ENCODE peak calls at places on chromosomes 5 and 9, in four cellular contexts. S is AG10803, U is Peyer's patch, C is WTC11. M is an unnamed sample.

GRCh38 chr5:122751293-122751753 is 23.6 kb upstream of the SNX2 start:
- DNase-seq in S (peak; percentile 18), C (peak; percentile 28), U (no peak), M (no peak)

GRCh38 chr5:53355316-53355715 is 125.1 kb upstream of the FST start:
- DNase-seq in S (no peak), U (no peak), C (no peak), M (no peak)

GRCh38 chr5:63803165-63803564 is 159.1 kb downstream of the HTR1A start:
- DNase-seq in C (no peak), U (no peak), S (no peak), M (no peak)

GRCh38 chr9:122040573-122041242 is 52.4 kb downstream of the TTLL11 start:
- DNase-seq in S (no peak), C (no peak), U (no peak), M (no peak)

GRCh38 chr5:83785176-83785668 is 64.6 kb upstream of the HAPLN1 start:
- DNase-seq in C (no peak), S (no peak), U (no peak), M (no peak)

GRCh38 chr5:176463113-176463764 is 15.1 kb downstream of the FAF2 start:
- DNase-seq in U (no peak), S (no peak), C (no peak), M (no peak)

GRCh38 chr5:73412597-73412988 is 36.0 kb downstream of the FOXD1 start:
- DNase-seq in C (no peak), U (no peak), S (peak; percentile 51), M (no peak)

GRCh38 chr5:93062548-93062947 is 518.5 kb downstream of the NR2F1-AS1 start:
- DNase-seq in C (no peak), U (no peak), S (no peak), M (no peak)

GRCh38 chr9:13898957-13899356 is 415.0 kb downstream of the NFIB start:
- DNase-seq in C (no peak), S (no peak), U (no peak), M (no peak)

GRCh38 chr5:168227001-168227400 is 64.4 kb upstream of the WWC1 start:
- DNase-seq in S (no peak), U (no peak), C (no peak), M (no peak)

GRCh38 chr9:95508242-95508967 is 8.4 kb downstream of the PTCH1 start:
- DNase-seq in S (peak; percentile 36), C (peak; percentile 18), U (no peak), M (no peak)

GRCh38 chr5:135398160-135398854 is 724 bp downstream of the MACROH2A1 start:
- DNase-seq in S (peak; percentile 38), U (peak; percentile 85), C (peak; percentile 65), M (peak; percentile 33)

GRCh38 chr9:133489253-133490190 is 10.6 kb upstream of the SLC2A6 start:
- DNase-seq in U (no peak), C (no peak), S (no peak), M (no peak)

GRCh38 chr9:126395439-126396212 is 69.0 kb downstream of the MVB12B start:
- DNase-seq in U (no peak), S (peak; percentile 43), C (no peak), M (no peak)

GRCh38 chr9:21833090-21833801 is 30.8 kb downstream of the MTAP start:
- DNase-seq in U (no peak), C (no peak), S (no peak), M (no peak)

GRCh38 chr9:70566066-70566465 is 151.6 kb upstream of the KLF9 start:
- DNase-seq in S (no peak), C (no peak), U (no peak), M (no peak)

GRCh38 chr9:70563010-70563409 is 148.6 kb upstream of the KLF9 start:
- DNase-seq in C (no peak), S (no peak), U (no peak), M (no peak)

GRCh38 chr9:70563437-70564204 is 149.2 kb upstream of the KLF9 start:
- DNase-seq in S (peak; percentile 94), U (no peak), C (no peak), M (no peak)

GRCh38 chr9:70566743-70567142 is 152.3 kb upstream of the KLF9 start:
- DNase-seq in S (no peak), C (no peak), U (no peak), M (no peak)

DNA sequence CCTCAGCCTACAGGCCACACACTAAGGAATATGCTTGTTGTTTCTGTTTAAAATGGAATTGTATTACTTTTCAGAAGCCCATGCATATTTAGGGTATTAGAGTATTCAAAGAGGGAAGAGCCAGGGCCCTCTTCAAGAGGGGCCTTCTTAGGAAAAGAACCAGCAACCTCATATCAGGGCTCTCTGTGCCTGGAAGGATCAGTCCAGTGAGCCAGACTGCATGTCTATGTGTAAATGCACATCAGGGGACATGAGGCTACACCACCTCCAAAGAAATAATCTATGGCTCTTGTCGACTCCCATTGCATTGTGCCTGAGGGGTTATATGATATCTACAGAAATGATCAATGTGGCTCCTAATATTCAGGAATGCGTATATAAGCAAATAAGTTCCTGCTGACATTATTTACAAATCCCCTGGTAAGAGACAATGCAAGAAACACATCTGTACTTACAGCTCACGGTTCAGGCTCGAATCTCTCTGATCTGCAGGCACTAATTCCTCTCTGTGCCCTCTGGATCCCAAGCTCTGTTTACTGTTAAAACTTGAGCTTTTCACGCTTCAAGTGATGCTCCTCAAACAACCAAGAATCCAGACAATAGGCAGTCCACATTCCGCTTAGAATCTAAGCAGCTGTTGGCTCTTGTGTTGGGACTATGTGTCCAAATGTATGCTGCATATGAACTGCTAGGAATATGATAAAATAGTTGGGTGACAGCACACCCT is 150.2 kb upstream of the KLF9 start:
- DNase-seq in C (no peak), U (no peak), S (no peak), M (no peak)
- TF ChIP-seq CTCF in C (no peak), U (no peak), S (no peak), M (no peak)

GRCh38 chr5:1673042-1673674 is 126.5 kb downstream of the MRPL36 start:
- DNase-seq in C (no peak), S (no peak), U (no peak), M (no peak)

GRCh38 chr5:1669276-1670155 is 130.1 kb downstream of the MRPL36 start:
- DNase-seq in S (no peak), U (no peak), C (no peak), M (no peak)

GRCh38 chr5:1671351-1671750 is 128.3 kb downstream of the MRPL36 start:
- DNase-seq in C (no peak), U (no peak), S (no peak), M (no peak)

GRCh38 chr5:1670342-1670741 is 129.3 kb downstream of the MRPL36 start:
- DNase-seq in S (peak; percentile 64), U (no peak), C (no peak), M (no peak)

GRCh38 chr5:1672396-1672795 is 127.2 kb downstream of the MRPL36 start:
- DNase-seq in C (peak; percentile 36), S (no peak), U (no peak), M (no peak)
- TF ChIP-seq CTCF in C (no peak), S (no peak), U (no peak), M (no peak)

GRCh38 chr9:127746959-127747569 is 12.0 kb upstream of the TOR2A start:
- DNase-seq in S (no peak), U (no peak), C (no peak), M (no peak)
- TF ChIP-seq CTCF in S (no peak), U (no peak), C (no peak), M (no peak)

GRCh38 chr9:77532607-77533006 is 115.5 kb downstream of the GNA14 start:
- DNase-seq in S (no peak), U (no peak), C (no peak), M (no peak)

GRCh38 chr9:77533678-77534077 is 114.4 kb downstream of the GNA14 start:
- DNase-seq in S (no peak), C (no peak), U (no peak), M (no peak)

DNA sequence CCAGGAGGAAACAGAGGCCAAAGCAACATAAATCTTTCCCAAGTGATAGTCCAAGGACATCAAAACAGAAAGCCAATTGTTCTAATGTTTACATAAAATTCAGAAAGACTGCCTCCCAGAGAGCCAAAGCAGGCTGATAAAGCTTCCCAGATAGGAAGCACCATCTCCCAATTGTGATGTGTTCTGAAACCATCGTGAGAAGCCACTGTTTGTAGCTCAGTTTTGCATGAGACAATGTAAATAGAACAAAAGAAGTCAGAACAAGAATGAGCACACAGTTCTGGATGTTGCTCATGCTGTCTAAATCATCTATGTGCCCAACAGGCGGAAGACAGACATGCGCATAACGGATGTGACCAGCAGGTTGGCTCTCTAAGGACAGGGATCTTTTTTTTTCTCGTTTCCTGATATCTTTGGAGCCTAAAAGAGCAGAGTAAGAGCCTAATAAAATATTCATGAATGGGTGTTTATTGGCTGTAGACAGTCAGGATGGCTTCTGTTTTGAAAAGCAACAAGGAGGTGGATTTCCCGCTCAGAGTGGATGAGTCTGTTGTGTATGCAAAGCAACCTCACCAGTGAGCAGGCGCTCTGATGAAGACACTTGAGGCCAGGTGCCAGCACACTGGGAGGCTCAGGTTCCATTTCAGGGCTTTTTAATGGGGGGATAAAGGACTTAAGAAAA is 113.6 kb downstream of the GNA14 start:
- DNase-seq in C (peak; percentile 45), S (no peak), U (no peak), M (no peak)
- TF ChIP-seq CTCF in C (no peak), S (no peak), U (no peak), M (no peak)

GRCh38 chr9:35385042-35385441 is 104.9 kb upstream of the RUSC2 start:
- DNase-seq in U (no peak), C (no peak), S (peak; percentile 81), M (no peak)
- TF ChIP-seq CTCF in U (no peak), C (no peak), S (peak; percentile 82), M (no peak)